ENCODE peak calls at places on chromosome 16, in five cellular contexts. O is lower lobe of right lung, T is cardiac muscle cell, X is cardiac fibroblast, K is tibial artery. H is an unnamed sample.

GRCh38 chr16:2856061-2856670 is 1.8 kb downstream of the PRSS22 start:
- DNase-seq in K (no peak), X (no peak), T (no peak), O (no peak), H (no peak)

GRCh38 chr16:14560523-14560922 is 69.5 kb downstream of the PARN start:
- DNase-seq in O (no peak), X (peak), T (peak), K (no peak), H (no peak)

GRCh38 chr16:89319883-89320716 is 102.6 kb downstream of the ZNF778 start:
- DNase-seq in X (peak), O (peak), K (no peak), T (peak), H (no peak)

GRCh38 chr16:65988019-65988418 is 378.5 kb upstream of the CDH5 start:
- DNase-seq in X (peak), O (no peak), T (peak), K (no peak), H (no peak)

GRCh38 chr16:8818499-8819270 is 21.0 kb downstream of the PMM2 start:
- DNase-seq in X (no peak), O (no peak), K (no peak), T (no peak), H (no peak)

GRCh38 chr16:30184430-30185140 is 1.2 kb downstream of the CORO1A start:
- DNase-seq in T (no peak), K (peak), X (no peak), O (peak), H (no peak)

GRCh38 chr16:50102046-50102756 is 36.4 kb downstream of the HEATR3 start:
- DNase-seq in K (no peak), O (no peak), X (no peak), T (peak), H (peak)

GRCh38 chr16:3017806-3018506 is at the start of gene CLDN6:
- DNase-seq in X (no peak), O (no peak), T (no peak), K (no peak), H (no peak)

GRCh38 chr16:20611350-20611902 is 35.3 kb upstream of the ACSM2B start:
- DNase-seq in K (peak), X (no peak), O (peak), T (no peak), H (no peak)

GRCh38 chr16:62870554-62870953 is 834.3 kb upstream of the CDH8 start:
- DNase-seq in O (no peak), T (no peak), X (no peak), K (no peak), H (no peak)

GRCh38 chr16:74107795-74108610 is 188.6 kb upstream of the PSMD7 start:
- DNase-seq in O (peak), X (peak), K (no peak), T (peak), H (peak)

GRCh38 chr16:57986196-57986595 is 14.3 kb downstream of the ZNF319 start:
- DNase-seq in T (no peak), K (no peak), O (no peak), X (no peak), H (no peak)

GRCh38 chr16:83972256-83973008 is 4.4 kb downstream of the NECAB2 start:
- DNase-seq in K (no peak), O (peak), X (no peak), T (no peak), H (no peak)

GRCh38 chr16:73735018-73735417 is 561.6 kb upstream of the PSMD7 start:
- DNase-seq in O (no peak), K (no peak), X (peak), T (peak), H (peak)

GRCh38 chr16:57134982-57135381 is 42.6 kb downstream of the CPNE2 start:
- DNase-seq in X (no peak), O (no peak), T (no peak), K (no peak), H (no peak)

GRCh38 chr16:9870962-9871361 is 311.3 kb downstream of the GRIN2A start:
- DNase-seq in K (no peak), O (no peak), T (no peak), X (no peak), H (no peak)

GRCh38 chr16:78142784-78143183 is 43.3 kb downstream of the WWOX start:
- DNase-seq in X (peak), O (no peak), T (peak), K (no peak), H (no peak)

GRCh38 chr16:10405386-10405939 is 19.6 kb downstream of the ATF7IP2 start:
- DNase-seq in X (peak), K (no peak), T (peak), O (no peak), H (no peak)

GRCh38 chr16:51937771-51938170 is 609.2 kb downstream of the TOX3 start:
- DNase-seq in K (no peak), O (no peak), X (no peak), T (no peak), H (no peak)

GRCh38 chr16:83940157-83940556 is 12.9 kb upstream of the OSGIN1 start:
- DNase-seq in O (no peak), X (peak), T (no peak), K (no peak), H (no peak)

GRCh38 chr16:9647981-9648701 is 534.1 kb downstream of the GRIN2A start:
- DNase-seq in X (peak), T (peak), K (no peak), O (no peak), H (no peak)

GRCh38 chr16:74650966-74651567 is 15.6 kb downstream of the RFWD3 start:
- DNase-seq in K (no peak), X (peak), T (peak), O (no peak), H (no peak)

GRCh38 chr16:69839798-69840409 is 77.8 kb downstream of the WWP2 start:
- DNase-seq in T (no peak), O (no peak), K (no peak), X (no peak), H (no peak)

GRCh38 chr16:67013823-67014640 is 14.9 kb upstream of the CBFB start:
- DNase-seq in O (peak), X (peak), T (peak), K (peak), H (no peak)

GRCh38 chr16:73036074-73036826 is 11.7 kb downstream of the ZFHX3 start:
- DNase-seq in K (no peak), O (no peak), T (no peak), X (no peak), H (no peak)

GRCh38 chr16:57985204-57986121 is 14.5 kb upstream of the CNGB1 start:
- DNase-seq in O (peak), K (no peak), T (no peak), X (no peak), H (no peak)

GRCh38 chr16:5333991-5334390 is 236.4 kb upstream of the EEF2KMT start:
- DNase-seq in X (no peak), T (no peak), K (no peak), O (no peak), H (no peak)

GRCh38 chr16:88924834-88925539 is 52.0 kb downstream of the CBFA2T3 start:
- DNase-seq in X (peak), K (no peak), O (no peak), T (peak), H (peak)

GRCh38 chr16:78916928-78917545 is 683.5 kb downstream of the MAF start:
- DNase-seq in X (no peak), T (no peak), K (no peak), O (no peak), H (no peak)

GRCh38 chr16:85266857-85267256 is 154.6 kb upstream of the CIBAR2 start:
- DNase-seq in O (no peak), X (no peak), K (no peak), T (no peak), H (no peak)

GRCh38 chr16:50602531-50603205 is 54.5 kb downstream of the NKD1 start:
- DNase-seq in K (no peak), T (no peak), O (no peak), X (no peak), H (no peak)

GRCh38 chr16:89130448-89130847 is 36.8 kb downstream of the ACSF3 start:
- DNase-seq in X (no peak), K (no peak), O (no peak), T (no peak), H (no peak)

GRCh38 chr16:80285089-80285488 is 255.7 kb upstream of the DYNLRB2 start:
- DNase-seq in O (no peak), K (no peak), X (no peak), T (no peak), H (no peak)

GRCh38 chr16:66844342-66845079 is at the start of gene CA7:
- DNase-seq in O (no peak), T (no peak), X (no peak), K (no peak), H (no peak)

GRCh38 chr16:89722392-89723278 is 1.3 kb downstream of the ZNF276 start:
- DNase-seq in X (peak), O (peak), T (peak), K (peak), H (no peak)

GRCh38 chr16:546909-547770 is 13.1 kb upstream of the PRR35 start:
- DNase-seq in X (peak), T (peak), K (peak), O (peak), H (no peak)
- TF ChIP-seq CTCF in X (peak), T (peak), K (peak), O (no peak), H (peak)

DNA sequence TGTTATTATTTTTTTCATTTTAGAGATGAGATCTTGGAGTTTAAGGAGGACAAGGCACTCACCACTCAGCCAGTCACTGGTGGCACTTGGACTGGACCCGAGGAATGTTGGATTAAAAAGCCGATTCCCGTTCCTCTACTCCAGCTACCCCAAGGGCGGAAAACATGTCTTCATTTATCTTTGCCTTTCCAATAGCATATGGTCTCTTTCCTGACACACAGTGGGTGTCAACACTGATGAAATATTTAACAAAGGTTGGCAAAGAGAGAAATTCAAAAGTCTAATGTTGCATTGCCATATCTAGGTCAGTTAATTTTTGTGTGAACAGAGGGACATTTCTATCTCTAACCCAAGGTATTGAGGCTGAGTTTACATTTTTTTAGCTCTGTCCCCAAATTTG is 459.7 kb downstream of the RBFOX1 start:
- DNase-seq in X (no peak), K (no peak), O (no peak), T (no peak), H (no peak)
- H3K4me3 ChIP-seq in X (no peak), K (no peak), O (no peak), T (no peak), H (no peak)

GRCh38 chr16:55655709-55656694 is at the start of gene SLC6A2:
- DNase-seq in X (no peak), K (no peak), T (no peak), O (no peak), H (no peak)
- TF ChIP-seq CTCF in X (no peak), K (no peak), T (no peak), O (no peak), H (no peak)

GRCh38 chr16:1777375-1778199 is 4.7 kb upstream of the MRPS34 start:
- DNase-seq in O (no peak), T (no peak), X (no peak), K (no peak), H (no peak)
- H3K4me3 ChIP-seq in O (no peak), T (no peak), X (no peak), K (no peak), H (no peak)

GRCh38 chr16:31872201-31872600 is 1.4 kb upstream of the ZNF267 start:
- DNase-seq in X (no peak), O (no peak), T (no peak), K (no peak), H (no peak)

GRCh38 chr16:31869511-31870201 is 4.0 kb upstream of the ZNF267 start:
- DNase-seq in K (peak), T (peak), X (peak), O (peak), H (peak)

GRCh38 chr16:31873556-31874353 is at the start of gene ZNF267:
- DNase-seq in O (peak), T (peak), X (peak), K (peak), H (peak)

GRCh38 chr16:31870809-31871208 is 2.8 kb upstream of the ZNF267 start:
- DNase-seq in O (no peak), T (no peak), K (no peak), X (no peak), H (no peak)

GRCh38 chr16:31871510-31871909 is 2.1 kb upstream of the ZNF267 start:
- DNase-seq in K (no peak), T (no peak), X (no peak), O (no peak), H (no peak)
- TF ChIP-seq CTCF in K (no peak), T (no peak), X (no peak), O (no peak), H (no peak)

DNA sequence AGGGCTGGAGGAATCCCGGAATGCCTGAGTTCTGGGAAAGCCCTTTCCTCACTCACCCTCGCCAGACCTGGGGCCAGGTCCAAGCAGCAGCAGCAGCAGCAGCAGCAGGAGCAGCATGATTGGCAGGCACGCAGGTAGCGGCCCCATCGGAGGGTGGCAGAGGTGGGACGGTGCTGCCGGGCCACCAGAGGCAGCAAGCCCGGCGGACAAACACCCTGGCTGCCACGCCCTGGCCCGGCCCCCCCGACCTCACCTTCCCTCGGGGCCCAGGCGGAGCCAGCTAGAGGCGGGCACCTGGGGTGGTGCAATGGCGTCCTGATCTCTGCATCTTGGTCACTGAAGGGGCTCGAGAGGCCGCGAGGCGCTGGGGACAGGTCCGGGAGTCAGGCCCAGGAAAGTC is 122.4 kb downstream of the LAT start:
- DNase-seq in O (no peak), X (no peak), K (no peak), T (no peak), H (no peak)
- H3K4me3 ChIP-seq in O (no peak), X (no peak), K (no peak), T (no peak), H (no peak)

H was measured in AG09309.